ENCODE peak calls at places on chromosomes 2 and 18, in eight cellular contexts. U is NCI-H1694 treated with DMSO at 0.1 percent for 48 hours, K is GM13976, Y is lung, R is NB4, X is substantia nigra, S is activated T-cell treated with anti-CD3 and anti-CD28 coated beads for 24 hours, Q is NCI-H748 treated with DMSO at 0.1 percent for 48 hours. G is an unnamed sample.

GRCh38 chr2:41847744-41848441 is 199.9 kb upstream of the PKDCC start:
- DNase-seq in K (no peak), U (no peak), Y (peak), R (no peak), Q (no peak), S (no peak), X (no peak), G (no peak)

GRCh38 chr2:240060977-240061591 is 7.8 kb upstream of the OR6B3 start:
- DNase-seq in S (peak), K (peak), Q (peak), Y (no peak), X (no peak), U (peak), R (peak), G (no peak)

GRCh38 chr2:156405586-156405985 is 30.6 kb upstream of the GPD2 start:
- DNase-seq in Q (no peak), U (no peak), R (peak), K (no peak), S (no peak), Y (peak), X (no peak), G (no peak)

GRCh38 chr2:31151501-31151900 is 13.3 kb upstream of the GALNT14 start:
- DNase-seq in R (no peak), U (no peak), S (no peak), K (no peak), Q (no peak), Y (no peak), X (no peak), G (no peak)

GRCh38 chr2:130353291-130354134 is 2.3 kb upstream of the PTPN18 start:
- DNase-seq in Q (no peak), K (no peak), X (no peak), S (no peak), R (no peak), U (no peak), Y (peak), G (peak)

GRCh38 chr2:36785179-36785795 is 88.8 kb downstream of the VIT start:
- DNase-seq in U (peak), S (peak), Q (peak), K (peak), Y (peak), X (peak), R (peak), G (peak)

GRCh38 chr2:232447091-232447620 is 8.8 kb upstream of the ALPI start:
- DNase-seq in Q (no peak), R (no peak), K (no peak), U (no peak), Y (no peak), S (no peak), X (no peak), G (no peak)

GRCh38 chr2:164779383-164780057 is 62.1 kb downstream of the COBLL1 start:
- DNase-seq in Q (no peak), Y (no peak), X (no peak), U (no peak), S (no peak), R (no peak), K (no peak), G (no peak)

GRCh38 chr18:50182516-50182915 is 12.4 kb downstream of the MYO5B start:
- DNase-seq in Y (no peak), K (no peak), X (no peak), U (peak), R (no peak), Q (no peak), S (no peak), G (no peak)

GRCh38 chr18:68429809-68430208 is 285.1 kb downstream of the TMX3 start:
- DNase-seq in X (no peak), S (no peak), R (no peak), U (no peak), Q (no peak), Y (no peak), K (no peak), G (no peak)

GRCh38 chr2:113136828-113137775 is 9.7 kb downstream of the IL1RN start:
- DNase-seq in K (peak), X (no peak), S (no peak), U (peak), R (peak), Y (no peak), Q (no peak), G (no peak)

GRCh38 chr2:63679252-63679850 is 90.6 kb downstream of the MDH1 start:
- DNase-seq in S (no peak), Q (no peak), U (no peak), K (no peak), R (no peak), X (no peak), Y (no peak), G (no peak)

GRCh38 chr18:33711514-33711913 is 133.5 kb downstream of the ASXL3 start:
- DNase-seq in R (no peak), K (no peak), Q (no peak), Y (no peak), X (no peak), S (no peak), U (peak), G (peak)

GRCh38 chr2:99729104-99729503 is 239.3 kb upstream of the REV1 start:
- DNase-seq in K (no peak), X (no peak), S (no peak), U (no peak), R (no peak), Y (no peak), Q (no peak), G (no peak)

GRCh38 chr18:25289040-25289631 is 62.8 kb downstream of the ZNF521 start:
- DNase-seq in K (no peak), Q (no peak), Y (no peak), X (no peak), S (no peak), U (no peak), R (no peak), G (no peak)

GRCh38 chr2:158066046-158066713 is 35.5 kb upstream of the UPP2 start:
- DNase-seq in X (no peak), K (no peak), U (no peak), S (no peak), Y (no peak), Q (no peak), R (no peak), G (no peak)

GRCh38 chr2:130728007-130728454 is 839 bp upstream of the GPR148 start:
- DNase-seq in Q (no peak), R (peak), S (no peak), X (no peak), K (peak), Y (no peak), U (no peak), G (no peak)

GRCh38 chr2:48240912-48241311 is 289.0 kb upstream of the STON1 start:
- DNase-seq in R (no peak), Y (no peak), S (no peak), X (no peak), Q (no peak), K (no peak), U (no peak), G (no peak)

GRCh38 chr2:47006374-47007220 is 91.0 kb upstream of the MCFD2 start:
- DNase-seq in R (no peak), U (no peak), K (no peak), S (no peak), X (no peak), Y (no peak), Q (no peak), G (no peak)

GRCh38 chr18:41754332-41754731 is 200.7 kb upstream of the PIK3C3 start:
- DNase-seq in S (no peak), Q (no peak), Y (no peak), U (no peak), R (no peak), X (no peak), K (no peak), G (no peak)

GRCh38 chr2:236342951-236343350 is 78.7 kb upstream of the ASB18 start:
- DNase-seq in K (no peak), Q (no peak), U (no peak), Y (no peak), X (no peak), R (no peak), S (no peak), G (no peak)

GRCh38 chr2:138447889-138448570 is 53.5 kb upstream of the SPOPL start:
- DNase-seq in R (no peak), K (no peak), S (no peak), Y (no peak), X (no peak), U (no peak), Q (no peak), G (no peak)

GRCh38 chr18:45324489-45325111 is 290.7 kb upstream of the SLC14A2 start:
- DNase-seq in R (no peak), U (peak), X (no peak), Q (peak), Y (peak), K (no peak), S (no peak), G (no peak)

GRCh38 chr2:61978522-61978921 is 73.0 kb downstream of the COMMD1 start:
- DNase-seq in S (no peak), Q (no peak), X (no peak), K (peak), Y (peak), U (no peak), R (peak), G (peak)

GRCh38 chr18:5237083-5237722 is 40.1 kb upstream of the AKAIN1 start:
- DNase-seq in R (peak), U (no peak), K (peak), X (no peak), Q (peak), Y (no peak), S (no peak), G (no peak)

GRCh38 chr2:9473308-9473984 is 905 bp upstream of the IAH1 start:
- DNase-seq in K (no peak), R (no peak), X (no peak), U (no peak), S (no peak), Y (no peak), Q (no peak), G (no peak)

GRCh38 chr2:169038338-169038757 is 7.2 kb upstream of the ABCB11 start:
- DNase-seq in K (peak), S (no peak), Q (no peak), Y (no peak), U (no peak), X (no peak), R (peak), G (no peak)

GRCh38 chr2:73031095-73031678 is 40.3 kb downstream of the SFXN5 start:
- DNase-seq in S (no peak), K (no peak), X (no peak), U (no peak), Q (no peak), Y (no peak), R (no peak), G (no peak)

GRCh38 chr2:179953359-179953758 is 53.7 kb downstream of the CWC22 start:
- DNase-seq in S (no peak), K (no peak), R (no peak), Y (no peak), X (no peak), U (no peak), Q (peak), G (no peak)

GRCh38 chr2:86512922-86513321 is 50.3 kb downstream of the CHMP3 start:
- DNase-seq in R (no peak), K (no peak), Y (no peak), S (no peak), U (no peak), Q (no peak), X (no peak), G (no peak)

GRCh38 chr2:11389551-11390528 is 45.4 kb upstream of the ROCK2 start:
- DNase-seq in U (no peak), K (no peak), R (no peak), Q (no peak), S (no peak), X (no peak), Y (peak), G (no peak)